ENCODE peak calls at places on chromosome 4, in nine cellular contexts. One of them, this sample, is unnamed.

GRCh38 chr4:2255501-2256155 is 6.3 kb downstream of the MXD4 start:
- DNase-seq in fibroblast of pulmonary artery: peak
- DNase-seq in esophagus squamous epithelium: no peak
- DNase-seq in right atrium auricular region: peak
- DNase-seq in kidney epithelial cell: no peak
- DNase-seq in bronchial epithelial cell: no peak
- DNase-seq in mucosa of descending colon: peak
- DNase-seq in left ventricle myocardium inferior: peak
- DNase-seq in heart left ventricle: peak
- DNase-seq in this sample: no peak

GRCh38 chr4:87835192-87835591 is 2.4 kb downstream of the MEPE start:
- DNase-seq in esophagus squamous epithelium: no peak
- DNase-seq in mucosa of descending colon: no peak
- DNase-seq in kidney epithelial cell: no peak
- DNase-seq in right atrium auricular region: no peak
- DNase-seq in fibroblast of pulmonary artery: no peak
- DNase-seq in bronchial epithelial cell: peak
- DNase-seq in heart left ventricle: no peak
- DNase-seq in left ventricle myocardium inferior: no peak
- DNase-seq in this sample: no peak

GRCh38 chr4:76208005-76208765 is 5.4 kb downstream of the SCARB2 start:
- DNase-seq in left ventricle myocardium inferior: peak
- DNase-seq in right atrium auricular region: peak
- DNase-seq in fibroblast of pulmonary artery: peak
- DNase-seq in heart left ventricle: peak
- DNase-seq in kidney epithelial cell: no peak
- DNase-seq in mucosa of descending colon: peak
- DNase-seq in bronchial epithelial cell: peak
- DNase-seq in esophagus squamous epithelium: no peak
- DNase-seq in this sample: no peak

GRCh38 chr4:64718091-64718490 is 308.8 kb upstream of the TECRL start:
- DNase-seq in bronchial epithelial cell: no peak
- DNase-seq in kidney epithelial cell: no peak
- DNase-seq in heart left ventricle: no peak
- DNase-seq in esophagus squamous epithelium: no peak
- DNase-seq in fibroblast of pulmonary artery: peak
- DNase-seq in mucosa of descending colon: no peak
- DNase-seq in right atrium auricular region: no peak
- DNase-seq in left ventricle myocardium inferior: no peak
- DNase-seq in this sample: no peak

GRCh38 chr4:66275381-66276060 is 605.2 kb upstream of the EPHA5 start:
- DNase-seq in kidney epithelial cell: no peak
- DNase-seq in fibroblast of pulmonary artery: peak
- DNase-seq in mucosa of descending colon: no peak
- DNase-seq in heart left ventricle: no peak
- DNase-seq in left ventricle myocardium inferior: no peak
- DNase-seq in esophagus squamous epithelium: no peak
- DNase-seq in right atrium auricular region: no peak
- DNase-seq in bronchial epithelial cell: no peak
- DNase-seq in this sample: no peak

GRCh38 chr4:10019521-10020051 is 1.7 kb downstream of the SLC2A9 start:
- DNase-seq in bronchial epithelial cell: no peak
- DNase-seq in kidney epithelial cell: no peak
- DNase-seq in heart left ventricle: no peak
- DNase-seq in esophagus squamous epithelium: no peak
- DNase-seq in mucosa of descending colon: peak
- DNase-seq in right atrium auricular region: peak
- DNase-seq in fibroblast of pulmonary artery: no peak
- DNase-seq in left ventricle myocardium inferior: peak
- DNase-seq in this sample: no peak

GRCh38 chr4:72975488-72975784 is 94.1 kb downstream of the COX18 start:
- DNase-seq in heart left ventricle: no peak
- DNase-seq in right atrium auricular region: no peak
- DNase-seq in fibroblast of pulmonary artery: peak
- DNase-seq in mucosa of descending colon: no peak
- DNase-seq in left ventricle myocardium inferior: no peak
- DNase-seq in esophagus squamous epithelium: no peak
- DNase-seq in kidney epithelial cell: no peak
- DNase-seq in bronchial epithelial cell: no peak
- DNase-seq in this sample: no peak

GRCh38 chr4:80540349-80540748 is 204.8 kb downstream of the CFAP299 start:
- DNase-seq in left ventricle myocardium inferior: no peak
- DNase-seq in mucosa of descending colon: no peak
- DNase-seq in bronchial epithelial cell: no peak
- DNase-seq in right atrium auricular region: no peak
- DNase-seq in heart left ventricle: no peak
- DNase-seq in fibroblast of pulmonary artery: no peak
- DNase-seq in esophagus squamous epithelium: no peak
- DNase-seq in kidney epithelial cell: no peak
- DNase-seq in this sample: no peak

GRCh38 chr4:25098964-25099843 is 61.0 kb downstream of the SEPSECS start:
- DNase-seq in bronchial epithelial cell: peak
- DNase-seq in right atrium auricular region: peak
- DNase-seq in fibroblast of pulmonary artery: peak
- DNase-seq in kidney epithelial cell: no peak
- DNase-seq in heart left ventricle: peak
- DNase-seq in mucosa of descending colon: peak
- DNase-seq in left ventricle myocardium inferior: peak
- DNase-seq in esophagus squamous epithelium: no peak
- DNase-seq in this sample: no peak

GRCh38 chr4:169009281-169010124 is 552 bp downstream of the CBR4 start:
- DNase-seq in left ventricle myocardium inferior: peak
- DNase-seq in heart left ventricle: peak
- DNase-seq in fibroblast of pulmonary artery: peak
- DNase-seq in right atrium auricular region: peak
- DNase-seq in esophagus squamous epithelium: peak
- DNase-seq in mucosa of descending colon: peak
- DNase-seq in kidney epithelial cell: no peak
- DNase-seq in bronchial epithelial cell: peak
- DNase-seq in this sample: peak

GRCh38 chr4:76147454-76148141 is 599 bp downstream of the NUP54 start:
- DNase-seq in heart left ventricle: no peak
- DNase-seq in fibroblast of pulmonary artery: peak
- DNase-seq in bronchial epithelial cell: peak
- DNase-seq in kidney epithelial cell: peak
- DNase-seq in esophagus squamous epithelium: no peak
- DNase-seq in right atrium auricular region: no peak
- DNase-seq in mucosa of descending colon: peak
- DNase-seq in left ventricle myocardium inferior: peak
- DNase-seq in this sample: peak

GRCh38 chr4:141807501-141807900 is 171.1 kb downstream of the IL15 start:
- DNase-seq in fibroblast of pulmonary artery: no peak
- DNase-seq in heart left ventricle: no peak
- DNase-seq in kidney epithelial cell: no peak
- DNase-seq in esophagus squamous epithelium: no peak
- DNase-seq in right atrium auricular region: no peak
- DNase-seq in bronchial epithelial cell: peak
- DNase-seq in mucosa of descending colon: no peak
- DNase-seq in left ventricle myocardium inferior: no peak
- DNase-seq in this sample: no peak

GRCh38 chr4:118823471-118823870 is 12.5 kb downstream of the SEC24D start:
- DNase-seq in esophagus squamous epithelium: no peak
- DNase-seq in right atrium auricular region: no peak
- DNase-seq in fibroblast of pulmonary artery: no peak
- DNase-seq in heart left ventricle: no peak
- DNase-seq in left ventricle myocardium inferior: no peak
- DNase-seq in kidney epithelial cell: no peak
- DNase-seq in mucosa of descending colon: no peak
- DNase-seq in bronchial epithelial cell: peak
- DNase-seq in this sample: no peak

GRCh38 chr4:172515266-172515879 is 653.2 kb upstream of the GALNT7 start:
- DNase-seq in kidney epithelial cell: no peak
- DNase-seq in left ventricle myocardium inferior: no peak
- DNase-seq in esophagus squamous epithelium: no peak
- DNase-seq in heart left ventricle: no peak
- DNase-seq in bronchial epithelial cell: no peak
- DNase-seq in fibroblast of pulmonary artery: peak
- DNase-seq in right atrium auricular region: no peak
- DNase-seq in mucosa of descending colon: no peak
- DNase-seq in this sample: no peak

GRCh38 chr4:177740563-177740962 is 298.3 kb upstream of the AGA start:
- DNase-seq in kidney epithelial cell: no peak
- DNase-seq in esophagus squamous epithelium: no peak
- DNase-seq in mucosa of descending colon: no peak
- DNase-seq in right atrium auricular region: no peak
- DNase-seq in bronchial epithelial cell: peak
- DNase-seq in fibroblast of pulmonary artery: no peak
- DNase-seq in left ventricle myocardium inferior: no peak
- DNase-seq in heart left ventricle: no peak
- DNase-seq in this sample: no peak

GRCh38 chr4:1939664-1940509 is 68.7 kb downstream of the NSD2 start:
- DNase-seq in right atrium auricular region: no peak
- DNase-seq in left ventricle myocardium inferior: no peak
- DNase-seq in kidney epithelial cell: peak
- DNase-seq in bronchial epithelial cell: peak
- DNase-seq in mucosa of descending colon: no peak
- DNase-seq in heart left ventricle: no peak
- DNase-seq in esophagus squamous epithelium: no peak
- DNase-seq in fibroblast of pulmonary artery: peak
- DNase-seq in this sample: no peak

GRCh38 chr4:143375326-143376073 is 38.8 kb downstream of the GAB1 start:
- DNase-seq in fibroblast of pulmonary artery: peak
- DNase-seq in kidney epithelial cell: no peak
- DNase-seq in bronchial epithelial cell: no peak
- DNase-seq in esophagus squamous epithelium: no peak
- DNase-seq in mucosa of descending colon: no peak
- DNase-seq in heart left ventricle: no peak
- DNase-seq in right atrium auricular region: no peak
- DNase-seq in left ventricle myocardium inferior: peak
- DNase-seq in this sample: no peak

GRCh38 chr4:58166496-58166895 is 1056.3 kb upstream of the IGFBP7 start:
- DNase-seq in bronchial epithelial cell: no peak
- DNase-seq in mucosa of descending colon: no peak
- DNase-seq in heart left ventricle: no peak
- DNase-seq in left ventricle myocardium inferior: peak
- DNase-seq in esophagus squamous epithelium: no peak
- DNase-seq in kidney epithelial cell: no peak
- DNase-seq in right atrium auricular region: no peak
- DNase-seq in fibroblast of pulmonary artery: no peak
- DNase-seq in this sample: no peak

DNA sequence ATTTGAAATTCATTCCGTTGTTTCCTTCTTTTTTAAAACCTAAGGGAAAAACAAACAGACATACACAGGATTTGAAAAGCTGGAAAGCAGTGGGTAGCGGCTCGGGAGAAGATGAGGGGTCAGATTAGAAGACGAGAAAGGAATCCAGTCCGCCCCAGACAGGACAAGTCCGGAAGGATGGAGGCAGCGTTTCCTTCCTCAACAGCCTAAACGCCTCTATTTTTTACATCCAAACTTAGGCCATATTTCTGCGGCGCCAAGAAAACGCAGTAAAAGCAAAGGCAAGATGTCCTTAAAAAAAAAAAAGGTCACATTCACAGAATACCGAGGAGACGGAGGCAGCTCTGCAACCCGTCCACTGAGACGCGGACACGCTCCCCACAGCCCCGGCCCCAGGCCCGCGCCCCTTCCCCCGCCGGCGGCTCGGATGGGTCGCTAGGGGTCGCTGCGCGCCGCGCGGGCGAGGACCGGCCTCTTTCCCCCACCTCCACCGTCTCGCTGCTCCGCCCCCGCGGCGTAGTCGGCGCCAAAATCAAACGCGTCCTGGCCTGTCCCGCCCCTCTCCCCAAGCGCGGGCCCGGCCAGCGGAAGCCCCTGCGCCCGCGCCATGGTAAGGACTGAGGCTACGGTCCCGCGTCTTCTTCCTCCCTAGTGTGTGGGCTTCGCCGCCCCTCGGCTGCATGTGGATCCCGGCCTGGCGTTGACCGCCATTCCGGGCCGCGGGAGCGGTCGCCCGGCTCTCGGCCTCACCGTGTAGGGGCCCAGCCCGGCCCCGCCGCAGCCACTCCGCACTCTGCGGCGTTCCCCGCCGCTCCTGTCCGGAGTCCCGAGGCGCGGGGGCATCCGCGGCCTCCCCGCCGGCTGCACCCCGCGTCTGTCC is at the start of gene MND1:
- DNase-seq in esophagus squamous epithelium: peak
- DNase-seq in left ventricle myocardium inferior: peak
- DNase-seq in right atrium auricular region: peak
- DNase-seq in fibroblast of pulmonary artery: peak
- DNase-seq in mucosa of descending colon: peak
- DNase-seq in bronchial epithelial cell: peak
- DNase-seq in kidney epithelial cell: no peak
- DNase-seq in heart left ventricle: peak
- DNase-seq in this sample: peak
- TF ChIP-seq CTCF in esophagus squamous epithelium: peak
- TF ChIP-seq CTCF in left ventricle myocardium inferior: peak
- TF ChIP-seq CTCF in right atrium auricular region: peak
- TF ChIP-seq CTCF in fibroblast of pulmonary artery: peak
- TF ChIP-seq CTCF in mucosa of descending colon: peak
- TF ChIP-seq CTCF in bronchial epithelial cell: peak
- TF ChIP-seq CTCF in kidney epithelial cell: peak
- TF ChIP-seq CTCF in heart left ventricle: peak
- TF ChIP-seq CTCF in this sample: peak

GRCh38 chr4:152956167-152956566 is 20.0 kb downstream of the FHDC1 start:
- DNase-seq in heart left ventricle: no peak
- DNase-seq in mucosa of descending colon: no peak
- DNase-seq in right atrium auricular region: no peak
- DNase-seq in esophagus squamous epithelium: no peak
- DNase-seq in bronchial epithelial cell: no peak
- DNase-seq in kidney epithelial cell: no peak
- DNase-seq in left ventricle myocardium inferior: no peak
- DNase-seq in fibroblast of pulmonary artery: no peak
- DNase-seq in this sample: no peak
- TF ChIP-seq CTCF in heart left ventricle: no peak
- TF ChIP-seq CTCF in mucosa of descending colon: no peak
- TF ChIP-seq CTCF in right atrium auricular region: no peak
- TF ChIP-seq CTCF in esophagus squamous epithelium: no peak
- TF ChIP-seq CTCF in bronchial epithelial cell: no peak
- TF ChIP-seq CTCF in kidney epithelial cell: no peak
- TF ChIP-seq CTCF in left ventricle myocardium inferior: no peak
- TF ChIP-seq CTCF in fibroblast of pulmonary artery: no peak
- TF ChIP-seq CTCF in this sample: no peak

GRCh38 chr4:123060039-123060770 is 137.8 kb upstream of the NUDT6 start:
- DNase-seq in heart left ventricle: no peak
- DNase-seq in esophagus squamous epithelium: no peak
- DNase-seq in bronchial epithelial cell: no peak
- DNase-seq in left ventricle myocardium inferior: no peak
- DNase-seq in kidney epithelial cell: no peak
- DNase-seq in fibroblast of pulmonary artery: no peak
- DNase-seq in right atrium auricular region: no peak
- DNase-seq in mucosa of descending colon: peak
- DNase-seq in this sample: no peak
- TF ChIP-seq CTCF in heart left ventricle: no peak
- TF ChIP-seq CTCF in esophagus squamous epithelium: no peak
- TF ChIP-seq CTCF in bronchial epithelial cell: no peak
- TF ChIP-seq CTCF in left ventricle myocardium inferior: no peak
- TF ChIP-seq CTCF in kidney epithelial cell: no peak
- TF ChIP-seq CTCF in fibroblast of pulmonary artery: no peak
- TF ChIP-seq CTCF in right atrium auricular region: no peak
- TF ChIP-seq CTCF in mucosa of descending colon: no peak
- TF ChIP-seq CTCF in this sample: no peak

DNA sequence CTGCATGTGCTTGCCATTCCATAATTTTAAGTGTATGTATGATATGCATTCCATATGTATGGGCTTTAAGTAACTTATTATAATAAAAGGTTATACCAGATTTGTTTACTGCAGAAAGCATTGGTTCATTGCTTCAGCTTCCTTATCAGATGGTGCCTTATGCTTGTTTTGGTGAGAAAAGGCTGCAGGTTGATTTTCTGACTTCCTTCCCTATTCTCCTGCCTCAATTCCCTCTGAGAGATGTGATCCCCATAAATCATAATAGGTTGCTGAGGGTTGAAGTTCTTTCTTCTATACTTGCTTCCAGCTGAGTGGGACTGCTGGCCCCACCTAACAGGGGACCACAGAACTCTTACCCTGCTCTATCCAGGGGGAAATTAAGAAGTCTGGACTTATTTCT is 10.2 kb upstream of the CEP135 start:
- DNase-seq in mucosa of descending colon: no peak
- DNase-seq in bronchial epithelial cell: no peak
- DNase-seq in esophagus squamous epithelium: no peak
- DNase-seq in kidney epithelial cell: no peak
- DNase-seq in fibroblast of pulmonary artery: no peak
- DNase-seq in heart left ventricle: no peak
- DNase-seq in left ventricle myocardium inferior: no peak
- DNase-seq in right atrium auricular region: no peak
- DNase-seq in this sample: no peak
- TF ChIP-seq CTCF in mucosa of descending colon: no peak
- TF ChIP-seq CTCF in bronchial epithelial cell: no peak
- TF ChIP-seq CTCF in esophagus squamous epithelium: no peak
- TF ChIP-seq CTCF in kidney epithelial cell: no peak
- TF ChIP-seq CTCF in fibroblast of pulmonary artery: no peak
- TF ChIP-seq CTCF in heart left ventricle: no peak
- TF ChIP-seq CTCF in left ventricle myocardium inferior: no peak
- TF ChIP-seq CTCF in right atrium auricular region: no peak
- TF ChIP-seq CTCF in this sample: no peak

This sample was measured in GM20000.